ENCODE peak calls at places on chromosomes 12 and 14, in seven cellular contexts. G is WERI-Rb-1; J is PC-3; L is transverse colon; M is naive thymus-derived CD4-positive, alpha-beta T cell; N is HCT116; H is CD4-positive, alpha-beta memory T cell. B is an unnamed sample.

GRCh38 chr12:100955139-100955538 is 160.6 kb downstream of the ANO4 start:
- DNase-seq in G (no peak), J (peak; percentile 40), L (no peak), M (no peak), N (no peak), H (no peak), B (no peak)

GRCh38 chr14:71751264-71751663 is 181.0 kb upstream of the RGS6 start:
- DNase-seq in G (no peak), J (no peak), L (no peak), M (no peak), N (no peak), H (no peak), B (no peak)

GRCh38 chr14:74326369-74327152 is 21.7 kb upstream of the VRTN start:
- DNase-seq in G (no peak), J (no peak), L (no peak), M (no peak), N (no peak), H (no peak), B (no peak)

GRCh38 chr14:92586966-92587365 is 73.4 kb downstream of the RIN3 start:
- DNase-seq in G (no peak), J (no peak), L (no peak), M (no peak), N (no peak), H (no peak), B (no peak)

GRCh38 chr12:75969768-75970167 is 61.8 kb downstream of the PHLDA1 start:
- DNase-seq in G (no peak), J (no peak), L (no peak), M (no peak), N (no peak), H (no peak), B (no peak)

GRCh38 chr12:111444706-111445310 is 39.1 kb downstream of the SH2B3 start:
- DNase-seq in G (peak; percentile 72), J (no peak), L (peak; percentile 80), M (peak; percentile 65), N (no peak), H (peak; percentile 91), B (peak; percentile 77)

GRCh38 chr12:20523658-20524057 is 155.3 kb downstream of the PDE3A start:
- DNase-seq in G (no peak), J (no peak), L (no peak), M (no peak), N (no peak), H (no peak), B (no peak)

GRCh38 chr12:106984588-106985137 is 2.3 kb downstream of the MTERF2 start:
- DNase-seq in G (no peak), J (no peak), L (no peak), M (no peak), N (no peak), H (no peak), B (no peak)

GRCh38 chr14:43651185-43651787 is 855.8 kb downstream of the FSCB start:
- DNase-seq in G (no peak), J (no peak), L (no peak), M (no peak), N (no peak), H (no peak), B (no peak)

GRCh38 chr12:6872073-6873048 is 742 bp downstream of the SPSB2 start:
- DNase-seq in G (peak; percentile 85), J (peak; percentile 82), L (peak; percentile 91), M (peak; percentile 66), N (peak; percentile 49), H (peak; percentile 80), B (peak; percentile 91)

GRCh38 chr12:101570022-101570421 is 24.7 kb upstream of the MYBPC1 start:
- DNase-seq in G (no peak), J (peak; percentile 59), L (no peak), M (no peak), N (no peak), H (no peak), B (no peak)

GRCh38 chr12:1797011-1797901 is 23.1 kb upstream of the LRTM2 start:
- DNase-seq in G (no peak), J (no peak), L (peak; percentile 78), M (peak; percentile 29), N (no peak), H (peak; percentile 44), B (peak; percentile 74)

GRCh38 chr12:38771871-38772270 is 133.5 kb downstream of the CPNE8 start:
- DNase-seq in G (no peak), J (no peak), L (no peak), M (no peak), N (no peak), H (peak; percentile 9), B (no peak)

GRCh38 chr12:24582954-24583601 is 365.8 kb downstream of the BCAT1 start:
- DNase-seq in G (no peak), J (no peak), L (no peak), M (no peak), N (no peak), H (no peak), B (no peak)

GRCh38 chr14:22084393-22085281 is 411.0 kb upstream of the OR4E1 start:
- DNase-seq in G (peak; percentile 10), J (peak; percentile 81), L (no peak), M (no peak), N (peak; percentile 49), H (peak; percentile 51), B (no peak)

GRCh38 chr14:90781876-90782275 is 34.4 kb downstream of the TTC7B start:
- DNase-seq in G (no peak), J (no peak), L (no peak), M (no peak), N (no peak), H (no peak), B (peak; percentile 23)

GRCh38 chr14:91229743-91230200 is 14.7 kb downstream of the GPR68 start:
- DNase-seq in G (no peak), J (peak; percentile 82), L (peak; percentile 48), M (peak; percentile 77), N (no peak), H (peak; percentile 88), B (no peak)

GRCh38 chr12:123905319-123905925 is 67.2 kb downstream of the CCDC92 start:
- DNase-seq in G (peak; percentile 57), J (peak; percentile 90), L (peak; percentile 62), M (peak; percentile 48), N (peak; percentile 51), H (peak; percentile 69), B (no peak)

GRCh38 chr12:132178801-132179401 is 34.6 kb downstream of the NOC4L start:
- DNase-seq in G (no peak), J (peak; percentile 81), L (no peak), M (peak; percentile 70), N (no peak), H (peak; percentile 75), B (no peak)

GRCh38 chr12:132180648-132181546 is 36.6 kb downstream of the NOC4L start:
- DNase-seq in G (no peak), J (no peak), L (no peak), M (no peak), N (no peak), H (no peak), B (no peak)

GRCh38 chr12:132178314-132178713 is 34.1 kb downstream of the NOC4L start:
- DNase-seq in G (no peak), J (no peak), L (no peak), M (no peak), N (no peak), H (no peak), B (no peak)

GRCh38 chr12:132181570-132182200 is 37.4 kb downstream of the NOC4L start:
- DNase-seq in G (no peak), J (no peak), L (no peak), M (no peak), N (no peak), H (no peak), B (no peak)

GRCh38 chr12:132179431-132180362 is 35.4 kb downstream of the NOC4L start:
- DNase-seq in G (no peak), J (no peak), L (no peak), M (no peak), N (no peak), H (no peak), B (no peak)
- H3K27ac ChIP-seq in G (no peak overlapping the region), J (no peak overlapping the region), L (no peak overlapping the region), M (peak overlapping the region; percentile 53), N (no peak overlapping the region), H (peak overlapping the region; percentile 38), B (no peak overlapping the region)

GRCh38 chr14:34020014-34020413 is 69.1 kb upstream of the EGLN3 start:
- DNase-seq in G (no peak), J (no peak), L (no peak), M (no peak), N (no peak), H (no peak), B (no peak)

GRCh38 chr14:34014936-34015335 is 64.1 kb upstream of the EGLN3 start:
- DNase-seq in G (peak; percentile 48), J (no peak), L (no peak), M (no peak), N (no peak), H (no peak), B (no peak)

GRCh38 chr14:34021096-34021495 is 70.2 kb upstream of the EGLN3 start:
- DNase-seq in G (no peak), J (no peak), L (no peak), M (no peak), N (no peak), H (no peak), B (no peak)

GRCh38 chr14:34018125-34018524 is 67.3 kb upstream of the EGLN3 start:
- DNase-seq in G (no peak), J (no peak), L (no peak), M (no peak), N (no peak), H (peak; percentile 21), B (no peak)

GRCh38 chr14:34018564-34019244 is 67.8 kb upstream of the EGLN3 start:
- DNase-seq in G (no peak), J (no peak), L (no peak), M (peak; percentile 15), N (no peak), H (peak; percentile 43), B (no peak)
- H3K4me3 ChIP-seq in G (no peak overlapping the region), J (no peak overlapping the region), L (no peak overlapping the region), M (peak overlapping the region; percentile 45), N (no peak overlapping the region), H (peak overlapping the region; percentile 9), B (peak overlapping the region; percentile 14)

DNA sequence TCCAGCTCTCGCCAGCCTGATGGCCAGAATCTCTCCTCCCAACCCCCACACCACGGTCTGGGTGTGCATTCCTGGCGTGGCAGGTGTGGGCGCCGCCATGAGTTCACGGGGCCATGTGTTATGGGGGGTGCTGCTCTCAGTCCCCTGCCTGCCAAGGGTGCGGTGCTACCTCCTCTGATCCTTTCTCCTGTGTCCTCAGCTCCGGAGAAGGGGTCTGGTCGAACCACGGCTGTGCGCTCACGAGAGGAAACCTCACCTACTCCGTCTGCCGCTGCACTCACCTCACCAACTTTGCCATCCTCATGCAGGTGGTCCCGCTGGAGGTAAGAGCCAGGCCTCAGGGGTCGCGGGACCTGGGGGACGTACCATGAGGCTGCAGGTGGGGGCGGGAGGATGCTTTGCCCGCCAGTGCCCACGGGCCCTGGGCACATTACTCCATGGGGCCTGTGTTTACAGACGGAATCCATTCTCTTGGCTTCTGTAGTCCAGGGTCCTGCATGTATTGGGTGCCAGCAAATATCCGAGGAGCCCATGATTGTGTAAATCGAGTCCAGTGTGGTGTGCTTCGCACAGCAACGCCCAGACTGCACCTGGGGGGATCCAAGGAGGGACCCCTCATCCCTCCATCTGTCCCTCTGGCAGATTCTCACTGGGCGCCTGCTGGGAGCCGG is 130.8 kb downstream of the ADGRD1 start:
- DNase-seq in G (peak; percentile 1), J (no peak), L (no peak), M (no peak), N (no peak), H (no peak), B (no peak)
- H3K36me3 ChIP-seq in G (no peaks in the 10 kb centered on the region), J (no peaks in the 10 kb centered on the region), L (no peaks in the 10 kb centered on the region), M (no peaks in the 10 kb centered on the region), N (no peaks in the 10 kb centered on the region), H (no peaks in the 10 kb centered on the region), B (peaks cover 16% of the 10 kb centered on the region)

GRCh38 chr12:58489394-58489793 is 430.9 kb downstream of the LRIG3 start:
- DNase-seq in G (no peak), J (no peak), L (no peak), M (no peak), N (no peak), H (no peak), B (no peak)
- H3K27ac ChIP-seq in G (no peak overlapping the region), J (no peak overlapping the region), L (no peak overlapping the region), M (no peak overlapping the region), N (no peak overlapping the region), H (no peak overlapping the region), B (no peak overlapping the region)